ENCODE peak calls at places on chromosomes 3 and 15, in nine cellular contexts. S, A, E, C, K, M, P, T and D are unnamed samples.

GRCh38 chr3:133124511-133124910 is 86.3 kb downstream of the TMEM108 start:
- DNase-seq in P (no peak), T (no peak), M (no peak), S (no peak), A (peak), K (no peak), C (no peak), E (no peak), D (no peak)

GRCh38 chr15:50058231-50058630 is 60.8 kb downstream of the ATP8B4 start:
- DNase-seq in E (no peak), T (peak), P (no peak), A (no peak), S (no peak), C (no peak), M (no peak), K (no peak), D (no peak)

GRCh38 chr3:146709969-146710368 is 104.8 kb upstream of the PLSCR5 start:
- DNase-seq in P (no peak), K (no peak), M (no peak), T (peak), A (no peak), E (no peak), S (no peak), C (no peak), D (no peak)

GRCh38 chr15:99436472-99437314 is 129.1 kb upstream of the MEF2A start:
- DNase-seq in A (no peak), T (no peak), M (no peak), K (peak), C (no peak), E (no peak), P (no peak), S (no peak), D (peak)

GRCh38 chr3:25944328-25944727 is 154.4 kb downstream of the OXSM start:
- DNase-seq in P (no peak), E (no peak), T (no peak), K (no peak), S (no peak), M (no peak), A (no peak), C (no peak), D (no peak)

GRCh38 chr3:186888569-186888968 is 41.8 kb upstream of the ST6GAL1 start:
- DNase-seq in M (no peak), K (no peak), A (no peak), C (no peak), S (no peak), P (peak), T (no peak), E (no peak), D (no peak)

GRCh38 chr3:172606021-172606420 is 82.8 kb upstream of the TNFSF10 start:
- DNase-seq in S (no peak), E (no peak), A (no peak), M (peak), P (no peak), T (peak), C (no peak), K (no peak), D (no peak)

GRCh38 chr15:27482344-27482743 is 511.4 kb downstream of the GABRG3 start:
- DNase-seq in T (no peak), S (no peak), P (no peak), K (no peak), E (no peak), A (no peak), M (no peak), C (no peak), D (no peak)

GRCh38 chr3:172687501-172687900 is 23.4 kb downstream of the NCEH1 start:
- DNase-seq in S (no peak), C (no peak), K (no peak), A (no peak), T (no peak), M (no peak), E (no peak), P (no peak), D (no peak)

GRCh38 chr3:129627350-129628168 is 21.1 kb upstream of the PLXND1 start:
- DNase-seq in K (no peak), E (peak), C (peak), A (peak), T (peak), S (peak), P (no peak), M (peak), D (peak)

GRCh38 chr3:156214676-156215075 is 94.3 kb downstream of the KCNAB1 start:
- DNase-seq in A (no peak), M (no peak), E (no peak), P (no peak), T (no peak), C (no peak), K (no peak), S (no peak), D (no peak)

GRCh38 chr3:192928720-192929119 is 11.1 kb upstream of the MB21D2 start:
- DNase-seq in K (no peak), A (no peak), M (no peak), P (no peak), E (no peak), C (no peak), S (no peak), T (no peak), D (no peak)

GRCh38 chr3:156181509-156181908 is 61.1 kb downstream of the KCNAB1 start:
- DNase-seq in M (peak), A (no peak), C (no peak), S (no peak), E (no peak), K (no peak), P (no peak), T (peak), D (no peak)

GRCh38 chr3:46907271-46907670 is 29.8 kb downstream of the PTH1R start:
- DNase-seq in E (no peak), M (no peak), K (no peak), S (no peak), T (no peak), A (no peak), P (no peak), C (no peak), D (no peak)

GRCh38 chr3:54785976-54786375 is 141.9 kb downstream of the LRTM1 start:
- DNase-seq in C (no peak), T (no peak), P (no peak), E (no peak), M (no peak), S (no peak), A (no peak), K (no peak), D (no peak)

GRCh38 chr3:38834110-38834509 is 18.1 kb upstream of the SCN10A start:
- DNase-seq in P (peak), T (peak), A (peak), S (peak), M (peak), E (no peak), C (peak), K (peak), D (peak)

GRCh38 chr3:8095724-8096123 is 405.9 kb upstream of the LMCD1 start:
- DNase-seq in C (no peak), P (no peak), K (no peak), A (no peak), T (no peak), S (no peak), M (no peak), E (no peak), D (no peak)

GRCh38 chr3:21914451-21914850 is 163.4 kb upstream of the ZNF385D start:
- DNase-seq in P (no peak), S (no peak), A (no peak), C (no peak), T (peak), M (no peak), E (no peak), K (no peak), D (no peak)

GRCh38 chr15:88894348-88894818 is 961 bp downstream of the HAPLN3 start:
- DNase-seq in M (no peak), E (no peak), T (peak), P (peak), S (peak), K (no peak), C (peak), A (peak), D (no peak)

GRCh38 chr3:127350172-127351050 is 62.6 kb upstream of the PRR20G start:
- DNase-seq in A (no peak), T (no peak), C (peak), P (no peak), M (no peak), K (no peak), S (no peak), E (no peak), D (peak)

GRCh38 chr3:179410317-179410716 is 41.0 kb downstream of the GNB4 start:
- DNase-seq in T (peak), S (no peak), A (no peak), E (no peak), K (no peak), M (peak), C (no peak), P (no peak), D (no peak)

GRCh38 chr3:60147249-60147648 is 1097.4 kb upstream of the CFAP20DC start:
- DNase-seq in P (no peak), A (no peak), K (no peak), M (no peak), S (no peak), T (no peak), C (no peak), E (no peak), D (no peak)

GRCh38 chr3:116270053-116270452 is 175.2 kb downstream of the LSAMP start:
- DNase-seq in E (no peak), C (no peak), A (no peak), S (no peak), P (no peak), M (no peak), K (no peak), T (no peak), D (no peak)

GRCh38 chr15:71116366-71116765 is 1.1 kb downstream of the THSD4 start:
- DNase-seq in E (no peak), M (peak), C (no peak), P (no peak), S (no peak), T (no peak), K (no peak), A (no peak), D (no peak)

GRCh38 chr15:76335129-76335850 is 1.3 kb upstream of the ISL2 start:
- DNase-seq in K (no peak), M (no peak), C (peak), T (no peak), A (no peak), P (no peak), S (no peak), E (no peak), D (no peak)

GRCh38 chr3:127456471-127457093 is 134.0 kb downstream of the TPRA1 start:
- DNase-seq in T (peak), M (peak), P (no peak), C (no peak), E (no peak), K (no peak), A (no peak), S (no peak), D (no peak)

GRCh38 chr3:190973760-190974159 is 111.3 kb upstream of the GMNC start:
- DNase-seq in S (no peak), P (no peak), E (no peak), M (no peak), K (no peak), A (no peak), C (no peak), T (no peak), D (no peak)

GRCh38 chr3:122099255-122099654 is 44.1 kb downstream of the CD86 start:
- DNase-seq in P (no peak), C (no peak), K (no peak), S (no peak), A (no peak), M (no peak), T (no peak), E (no peak), D (no peak)

GRCh38 chr3:11211531-11212300 is 57.4 kb downstream of the HRH1 start:
- DNase-seq in C (no peak), S (no peak), A (no peak), P (no peak), K (no peak), E (no peak), M (no peak), T (peak), D (no peak)

GRCh38 chr3:149701206-149701976 is 43.6 kb upstream of the WWTR1 start:
- DNase-seq in A (no peak), S (peak), M (no peak), K (peak), E (no peak), C (no peak), T (no peak), P (no peak), D (no peak)

GRCh38 chr15:100968043-100968966 is 49.1 kb downstream of the LRRK1 start:
- DNase-seq in A (no peak), K (no peak), T (peak), P (no peak), M (peak), S (no peak), E (peak), C (no peak), D (no peak)

GRCh38 chr15:100972975-100973350 is 53.8 kb downstream of the LRRK1 start:
- DNase-seq in E (no peak), C (no peak), T (no peak), K (no peak), S (no peak), M (no peak), P (no peak), A (no peak), D (no peak)

GRCh38 chr15:100975043-100975442 is 55.9 kb downstream of the LRRK1 start:
- DNase-seq in E (no peak), C (no peak), S (no peak), K (no peak), A (no peak), P (no peak), M (no peak), T (no peak), D (no peak)

GRCh38 chr15:100973351-100974034 is 54.3 kb downstream of the LRRK1 start:
- DNase-seq in P (no peak), S (no peak), M (no peak), T (no peak), E (no peak), A (no peak), C (peak), K (no peak), D (no peak)
- H3K4me3 ChIP-seq in P (no peak), S (no peak), M (peak), T (peak), E (no peak), A (peak), C (peak), K (no peak), D (peak)

DNA sequence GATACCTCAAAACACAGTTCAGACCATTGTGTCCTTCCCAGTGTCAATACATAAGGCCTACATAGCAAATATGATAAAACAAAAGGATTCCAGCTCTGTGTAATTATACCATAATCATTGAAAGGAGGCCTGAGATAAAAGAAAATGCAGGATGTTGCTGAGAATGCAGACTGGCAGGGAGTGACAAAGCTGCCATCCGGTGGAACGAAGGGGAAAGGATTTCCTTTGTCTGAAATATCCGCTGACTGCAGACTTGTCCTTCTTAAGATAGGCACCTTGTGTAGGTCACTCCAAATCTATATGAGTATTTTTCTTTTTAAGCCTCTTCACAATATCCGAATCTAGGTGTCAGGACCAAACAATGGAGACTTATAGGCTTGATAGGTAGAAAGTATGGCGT is 108.0 kb downstream of the KCNH8 start:
- DNase-seq in M (no peak), A (no peak), S (no peak), E (no peak), K (no peak), C (no peak), T (no peak), P (no peak), D (no peak)
- TF ChIP-seq CTCF in M (no peak), A (no peak), S (no peak), E (no peak), K (no peak), C (no peak), T (no peak), P (no peak), D (no peak)

DNA sequence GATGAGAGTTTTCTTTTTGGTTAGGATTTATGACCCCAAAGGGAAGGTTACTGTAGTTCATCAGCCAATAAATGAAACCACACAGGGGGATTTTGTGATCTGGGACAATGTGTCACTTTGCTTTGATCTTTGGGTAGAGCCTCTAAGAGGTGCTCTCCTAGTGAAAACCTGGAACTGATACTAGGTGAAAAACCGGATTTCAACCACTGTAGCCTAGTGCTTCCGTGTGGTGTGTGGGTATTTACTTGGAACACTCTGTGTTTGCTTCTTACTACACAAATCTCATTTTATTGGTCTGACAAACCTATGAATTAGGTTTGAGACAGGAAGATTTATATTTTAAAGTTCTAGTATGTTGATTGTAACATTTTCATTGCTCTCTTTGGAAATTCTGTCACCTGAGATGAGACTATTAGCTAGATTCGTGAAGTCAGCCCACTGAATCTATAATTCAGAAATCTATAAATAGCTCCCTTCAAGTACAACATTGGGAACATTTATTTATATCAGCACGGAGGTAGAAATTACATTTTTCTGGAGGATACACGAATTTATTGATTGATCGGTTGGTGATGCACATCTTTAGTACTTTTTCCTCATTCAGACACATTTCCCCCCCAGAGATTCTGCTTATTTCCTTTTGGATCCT is 119.8 kb downstream of the AKAP13 start:
- DNase-seq in A (no peak), K (no peak), P (no peak), M (no peak), S (no peak), T (no peak), C (no peak), E (no peak), D (no peak)
- H3K4me3 ChIP-seq in A (no peak), K (no peak), P (no peak), M (no peak), S (no peak), T (no peak), C (no peak), E (no peak), D (peak)

DNA sequence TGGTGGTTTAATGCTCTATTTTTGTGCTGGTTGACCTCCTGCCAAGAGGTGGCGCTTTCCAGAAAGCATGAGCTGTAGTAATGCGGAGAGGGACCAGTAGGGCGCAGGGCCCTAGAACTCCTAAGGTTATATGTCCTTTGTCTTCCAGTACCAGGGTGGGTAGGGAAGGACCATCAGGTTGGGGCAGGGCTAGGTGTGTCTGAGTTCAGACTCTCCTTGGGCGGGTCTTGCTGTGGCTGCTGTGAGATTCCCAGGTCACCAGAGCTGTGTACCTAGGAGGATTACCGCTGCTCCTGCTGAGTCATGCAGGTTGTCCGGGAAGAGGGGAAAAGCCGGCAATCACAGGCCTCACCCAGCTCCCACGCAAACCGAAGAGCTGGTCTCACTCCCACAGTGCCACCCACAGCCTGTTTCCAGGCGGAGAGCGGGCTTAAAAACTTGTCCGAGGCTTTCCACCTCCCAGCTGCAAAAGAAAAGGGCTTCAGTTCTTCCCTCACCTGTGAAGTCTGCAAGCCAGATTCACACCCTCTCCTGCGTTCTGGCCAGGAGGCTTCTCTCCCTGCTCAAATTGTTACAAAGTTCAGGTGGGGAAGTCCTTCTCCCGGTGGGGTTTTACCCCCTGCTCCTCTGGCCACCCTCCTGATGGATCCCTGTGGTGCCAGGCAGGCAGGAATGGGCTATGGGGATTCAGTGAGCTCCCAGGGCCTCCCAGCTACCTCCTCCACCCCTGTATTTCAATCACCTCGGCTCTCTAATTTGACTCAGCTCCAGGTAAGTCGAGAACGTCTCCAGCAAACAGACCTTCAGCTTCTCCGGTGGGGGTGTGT is 37.7 kb upstream of the BCHE start:
- DNase-seq in K (no peak), S (no peak), C (peak), T (no peak), P (no peak), A (no peak), E (no peak), M (no peak), D (no peak)
- TF ChIP-seq CTCF in K (no peak), S (no peak), C (no peak), T (no peak), P (peak), A (no peak), E (no peak), M (no peak), D (no peak)

GRCh38 chr3:48004694-48005093 is 11.5 kb downstream of the MAP4 start:
- DNase-seq in S (no peak), M (no peak), T (no peak), A (no peak), C (no peak), E (no peak), P (no peak), K (no peak), D (no peak)

GRCh38 chr3:47996440-47996839 is 19.8 kb downstream of the MAP4 start:
- DNase-seq in E (no peak), C (no peak), M (no peak), S (no peak), K (no peak), A (no peak), P (no peak), T (no peak), D (no peak)

GRCh38 chr3:48001991-48002390 is 14.2 kb downstream of the MAP4 start:
- DNase-seq in A (no peak), P (no peak), E (no peak), K (no peak), M (no peak), S (peak), C (no peak), T (no peak), D (no peak)

GRCh38 chr3:48002787-48003186 is 13.4 kb downstream of the MAP4 start:
- DNase-seq in P (no peak), C (no peak), T (no peak), A (no peak), E (no peak), M (no peak), S (no peak), K (no peak), D (no peak)

GRCh38 chr3:48000212-48000611 is 16.0 kb downstream of the MAP4 start:
- DNase-seq in A (no peak), T (no peak), K (no peak), C (no peak), S (no peak), E (no peak), M (no peak), P (no peak), D (no peak)
- H3K4me3 ChIP-seq in A (no peak), T (no peak), K (no peak), C (no peak), S (no peak), E (no peak), M (no peak), P (no peak), D (no peak)

DNA sequence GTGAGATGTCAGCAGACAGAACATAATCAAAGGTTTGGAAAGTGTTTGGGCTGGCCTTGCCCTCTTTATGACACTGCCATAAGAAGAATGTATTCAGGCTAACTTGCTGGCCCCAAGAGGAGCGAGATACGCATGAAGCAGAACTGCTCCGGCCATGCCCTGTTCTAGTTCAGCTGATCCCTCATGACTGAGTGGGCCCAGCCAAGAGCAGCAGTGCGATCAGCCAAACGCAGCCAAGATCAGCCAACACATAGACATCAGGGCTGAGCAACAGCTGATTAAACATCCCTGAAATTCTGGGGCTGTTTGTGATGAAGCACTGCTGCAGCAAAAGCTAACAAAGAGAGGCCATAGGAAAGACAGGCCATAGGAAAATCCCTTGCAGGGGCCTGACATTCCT is 24.1 kb downstream of the POMGNT2 start:
- DNase-seq in K (no peak), A (no peak), P (no peak), S (no peak), M (no peak), T (no peak), E (no peak), C (no peak), D (peak)
- TF ChIP-seq CTCF in K (no peak), A (no peak), P (no peak), S (no peak), M (no peak), T (no peak), E (no peak), C (no peak), D (no peak)